ENCODE peak calls at places on chromosomes 12 and 14, in eight cellular contexts. Z, L, W, K, M, F, O and N are unnamed samples. For H3K27me3, the result is how much of the 10 kb centered on the place peaks cover.

GRCh38 chr12:59372971-59373370 is 222.9 kb upstream of the SLC16A7 start:
- DNase-seq in F (no peak), L (peak), M (peak), Z (no peak), O (peak), W (no peak), K (no peak), N (no peak)

GRCh38 chr12:111248221-111248620 is 120.7 kb downstream of the PHETA1 start:
- DNase-seq in F (no peak), M (no peak), O (peak), K (no peak), L (no peak), Z (no peak), W (no peak), N (no peak)

GRCh38 chr12:55019784-55020183 is at the start of gene NEUROD4:
- DNase-seq in M (peak), O (peak), F (no peak), K (no peak), W (peak), L (peak), Z (no peak), N (no peak)

GRCh38 chr12:127556487-127556886 is 710.5 kb upstream of the TMEM132C start:
- DNase-seq in O (no peak), W (no peak), F (no peak), M (no peak), Z (no peak), K (no peak), L (no peak), N (no peak)

GRCh38 chr12:89370850-89371249 is 18.5 kb upstream of the DUSP6 start:
- DNase-seq in F (no peak), M (peak), W (no peak), Z (no peak), O (peak), K (peak), L (peak), N (no peak)

GRCh38 chr12:32159925-32160324 is 53.3 kb downstream of the BICD1 start:
- DNase-seq in M (no peak), O (no peak), K (no peak), W (no peak), Z (no peak), F (no peak), L (peak), N (no peak)

GRCh38 chr14:69684461-69685183 is 73.2 kb downstream of the SUSD6 start:
- DNase-seq in W (no peak), Z (no peak), M (no peak), K (no peak), F (no peak), L (no peak), O (no peak), N (no peak)

GRCh38 chr12:204261-204678 is 9.7 kb downstream of the SLC6A12 start:
- DNase-seq in F (no peak), W (no peak), M (no peak), L (no peak), K (no peak), O (no peak), Z (no peak), N (no peak)

GRCh38 chr14:92863281-92863680 is 59.7 kb upstream of the CHGA start:
- DNase-seq in M (no peak), F (no peak), O (peak), Z (no peak), W (no peak), K (no peak), L (no peak), N (no peak)

GRCh38 chr12:105803292-105803691 is 335.5 kb downstream of the NUAK1 start:
- DNase-seq in Z (no peak), W (no peak), L (no peak), K (no peak), O (peak), F (no peak), M (no peak), N (no peak)

GRCh38 chr14:22896351-22896750 is 13.3 kb downstream of the REM2 start:
- DNase-seq in M (no peak), L (no peak), W (no peak), F (no peak), Z (no peak), K (no peak), O (no peak), N (no peak)

GRCh38 chr14:56153271-56153670 is 35.1 kb downstream of the PELI2 start:
- DNase-seq in Z (no peak), L (peak), W (no peak), K (no peak), F (no peak), M (no peak), O (no peak), N (no peak)

GRCh38 chr12:73413974-73414373 is 1123.7 kb upstream of the ATXN7L3B start:
- DNase-seq in F (no peak), O (no peak), W (no peak), Z (no peak), K (no peak), L (no peak), M (no peak), N (no peak)

GRCh38 chr14:22502007-22502406 is 87.0 kb downstream of the DAD1 start:
- DNase-seq in K (no peak), M (peak), Z (no peak), F (no peak), L (no peak), O (peak), W (peak), N (no peak)

GRCh38 chr14:65414961-65415589 is 2.5 kb downstream of the FUT8 start:
- DNase-seq in F (no peak), W (no peak), Z (no peak), M (no peak), L (peak), O (peak), K (peak), N (no peak)

GRCh38 chr14:36647827-36648753 is 13.6 kb upstream of the PAX9 start:
- DNase-seq in W (no peak), L (peak), M (no peak), O (peak), Z (no peak), F (no peak), K (no peak), N (no peak)

GRCh38 chr14:77520626-77521025 is 22.0 kb upstream of the ISM2 start:
- DNase-seq in K (no peak), W (no peak), O (no peak), F (no peak), Z (no peak), M (no peak), L (no peak), N (no peak)

GRCh38 chr12:117968084-117968789 is 553 bp downstream of the KSR2 start:
- DNase-seq in Z (no peak), M (no peak), L (no peak), O (no peak), K (no peak), W (no peak), F (no peak), N (no peak)

GRCh38 chr12:129716825-129717224 is 187.0 kb downstream of the TMEM132D start:
- DNase-seq in Z (no peak), F (no peak), M (no peak), K (no peak), O (no peak), W (no peak), L (no peak), N (no peak)

GRCh38 chr14:64388533-64389243 is 535 bp downstream of the MTHFD1 start:
- DNase-seq in O (peak), K (no peak), W (peak), M (no peak), L (peak), Z (no peak), F (no peak), N (no peak)

GRCh38 chr14:105368032-105368417 is 30.3 kb upstream of the TEX22 start:
- DNase-seq in O (no peak), W (no peak), M (no peak), K (no peak), L (no peak), Z (no peak), F (no peak), N (no peak)

GRCh38 chr14:77641534-77642341 is 25.3 kb upstream of the SPTLC2 start:
- DNase-seq in O (peak), L (peak), W (peak), K (no peak), Z (peak), F (peak), M (no peak), N (peak)

GRCh38 chr14:64732066-64732465 is 27.8 kb downstream of the PLEKHG3 start:
- DNase-seq in Z (no peak), L (no peak), W (peak), O (no peak), M (no peak), F (no peak), K (no peak), N (no peak)

GRCh38 chr14:24903337-24903736 is 146.6 kb downstream of the STXBP6 start:
- DNase-seq in W (no peak), O (peak), F (no peak), Z (no peak), L (peak), K (no peak), M (no peak), N (no peak)

GRCh38 chr12:33427071-33427470 is 12.5 kb downstream of the SYT10 start:
- DNase-seq in F (no peak), O (peak), W (no peak), M (no peak), K (no peak), Z (no peak), L (no peak), N (no peak)

GRCh38 chr14:70281938-70282337 is 77.5 kb downstream of the COX16 start:
- DNase-seq in Z (no peak), O (no peak), M (no peak), W (no peak), L (no peak), F (no peak), K (no peak), N (no peak)

GRCh38 chr14:105899071-105899641 is 372.8 kb downstream of the TMEM121 start:
- DNase-seq in L (no peak), O (no peak), Z (no peak), K (no peak), M (no peak), W (no peak), F (no peak), N (no peak)

GRCh38 chr14:32821989-32822653 is 116.6 kb upstream of the NPAS3 start:
- DNase-seq in O (peak), Z (no peak), W (no peak), F (no peak), M (no peak), K (no peak), L (peak), N (no peak)

GRCh38 chr14:104872469-104873341 is 7.6 kb downstream of the CEP170B start:
- DNase-seq in Z (no peak), M (no peak), F (no peak), W (peak), O (no peak), K (no peak), L (peak), N (no peak)

GRCh38 chr14:101791919-101792572 is 30.5 kb downstream of the PPP2R5C start:
- DNase-seq in F (no peak), L (peak), Z (no peak), O (peak), M (no peak), W (no peak), K (peak), N (no peak)

GRCh38 chr14:22012452-22012851 is 338.8 kb upstream of the OR4E1 start:
- DNase-seq in Z (no peak), L (no peak), K (no peak), F (no peak), M (no peak), O (no peak), W (no peak), N (no peak)

GRCh38 chr12:69534389-69534822 is 50.9 kb upstream of the CCT2 start:
- DNase-seq in Z (no peak), O (peak), F (peak), K (no peak), M (no peak), L (peak), W (no peak), N (no peak)

GRCh38 chr12:48925218-48925871 is at the start of gene FKBP11:
- DNase-seq in K (peak), O (no peak), F (peak), M (peak), W (peak), Z (peak), L (peak), N (peak)

GRCh38 chr12:59595097-59595496 is 732 bp upstream of the SLC16A7 start:
- DNase-seq in W (no peak), K (no peak), L (no peak), O (no peak), Z (no peak), M (no peak), F (no peak), N (no peak)

GRCh38 chr12:107079172-107080011 is 14.0 kb downstream of the CRY1 start:
- DNase-seq in W (no peak), O (peak), F (no peak), L (peak), Z (no peak), K (no peak), M (no peak), N (no peak)

GRCh38 chr12:132560831-132561783 is 49.3 kb downstream of the LRCOL1 start:
- DNase-seq in K (peak), O (peak), L (peak), F (no peak), Z (no peak), M (peak), W (peak), N (peak)

DNA sequence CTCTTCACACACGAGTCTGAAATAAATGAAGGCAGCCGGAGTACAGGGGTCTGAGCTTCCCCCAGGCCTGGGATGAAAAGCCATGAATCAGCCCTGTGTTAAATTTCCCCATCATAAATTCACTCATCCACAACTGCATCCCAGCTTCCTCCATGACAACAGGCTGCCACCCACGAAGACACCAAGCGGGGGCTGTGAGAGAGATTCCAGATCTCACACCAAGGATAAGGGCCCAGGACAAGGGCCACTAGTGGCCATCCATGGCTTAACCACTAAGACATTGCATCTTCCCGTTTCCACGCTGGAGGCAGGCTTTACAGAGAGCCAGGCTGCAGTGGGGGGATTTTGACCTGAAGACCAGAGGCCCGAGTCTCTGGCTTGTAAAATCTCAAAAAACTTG is 94.0 kb upstream of the NCOR2 start:
- DNase-seq in O (no peak), L (no peak), W (no peak), K (no peak), M (peak), Z (no peak), F (no peak), N (no peak)
- TF ChIP-seq CTCF in O (peak), L (no peak), W (no peak), K (no peak), M (peak), Z (peak), F (no peak), N (no peak)

DNA sequence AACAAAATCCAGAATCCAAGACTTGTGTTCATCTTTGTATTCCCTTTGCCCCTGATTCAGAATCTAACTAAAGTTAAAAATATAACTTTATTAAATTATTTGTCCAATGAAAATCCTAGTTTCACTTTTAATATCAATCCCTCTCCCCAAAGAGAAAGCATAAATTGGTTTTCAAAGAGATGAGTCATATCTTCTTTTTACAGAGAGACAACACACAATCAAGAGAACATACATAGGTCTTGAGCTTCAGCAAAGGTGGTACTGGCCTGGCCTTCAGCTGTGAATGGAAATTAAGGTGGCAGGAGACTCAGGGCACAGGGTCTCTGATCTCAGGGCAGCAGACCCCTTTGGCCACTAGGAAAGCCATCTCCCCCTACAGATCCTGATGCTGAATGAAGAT is 4.3 kb upstream of the ASCL1 start:
- DNase-seq in O (no peak), W (no peak), F (no peak), Z (no peak), K (no peak), L (no peak), M (no peak), N (no peak)
- H3K27me3 ChIP-seq in O (half or more), W (half or more), F (under half), Z (half or more), K (under half), L (under half), M (under half), N (half or more)

GRCh38 chr14:96987771-96988170 is 190.6 kb downstream of the VRK1 start:
- DNase-seq in W (no peak), Z (no peak), F (no peak), L (no peak), O (no peak), M (no peak), K (no peak), N (no peak)
- H3K27ac ChIP-seq in W (no peak), Z (no peak), F (no peak), L (no peak), O (no peak), M (no peak), K (no peak), N (no peak)

DNA sequence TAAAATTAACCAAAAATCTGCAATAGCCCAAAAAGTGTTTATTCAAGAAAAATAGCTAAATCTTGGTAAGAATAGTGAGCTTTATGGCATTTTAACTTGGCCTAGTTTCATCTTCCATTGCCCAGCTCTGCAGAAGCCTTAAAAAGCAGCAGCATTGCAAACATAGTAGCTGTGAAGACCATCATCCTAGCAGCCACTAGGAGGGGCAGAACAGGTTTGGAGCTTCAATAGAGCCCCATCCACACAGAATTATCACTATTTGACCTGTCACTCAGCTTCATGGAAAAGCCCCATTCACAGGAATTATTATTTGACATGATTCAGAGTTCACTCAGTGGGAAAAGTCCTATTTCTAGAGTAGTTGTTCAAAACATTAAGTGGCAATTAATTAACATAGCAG is 7.3 kb downstream of the CLEC14A start:
- DNase-seq in W (no peak), Z (no peak), O (peak), L (no peak), K (no peak), F (no peak), M (no peak), N (no peak)
- TF ChIP-seq CTCF in W (peak), Z (no peak), O (peak), L (peak), K (no peak), F (no peak), M (peak), N (no peak)

GRCh38 chr12:1832801-1833595 is 12.6 kb downstream of the LRTM2 start:
- DNase-seq in W (no peak), M (no peak), O (no peak), Z (no peak), F (no peak), K (no peak), L (no peak), N (no peak)

GRCh38 chr12:1836241-1836803 is 16.0 kb downstream of the LRTM2 start:
- DNase-seq in K (no peak), L (no peak), M (no peak), F (no peak), Z (no peak), W (no peak), O (no peak), N (no peak)

GRCh38 chr12:1833596-1834028 is 13.2 kb downstream of the LRTM2 start:
- DNase-seq in W (no peak), L (no peak), K (no peak), M (no peak), O (no peak), Z (no peak), F (no peak), N (no peak)

GRCh38 chr12:1835178-1836131 is 15.1 kb downstream of the LRTM2 start:
- DNase-seq in W (no peak), F (no peak), K (no peak), M (no peak), Z (no peak), L (no peak), O (no peak), N (no peak)

DNA sequence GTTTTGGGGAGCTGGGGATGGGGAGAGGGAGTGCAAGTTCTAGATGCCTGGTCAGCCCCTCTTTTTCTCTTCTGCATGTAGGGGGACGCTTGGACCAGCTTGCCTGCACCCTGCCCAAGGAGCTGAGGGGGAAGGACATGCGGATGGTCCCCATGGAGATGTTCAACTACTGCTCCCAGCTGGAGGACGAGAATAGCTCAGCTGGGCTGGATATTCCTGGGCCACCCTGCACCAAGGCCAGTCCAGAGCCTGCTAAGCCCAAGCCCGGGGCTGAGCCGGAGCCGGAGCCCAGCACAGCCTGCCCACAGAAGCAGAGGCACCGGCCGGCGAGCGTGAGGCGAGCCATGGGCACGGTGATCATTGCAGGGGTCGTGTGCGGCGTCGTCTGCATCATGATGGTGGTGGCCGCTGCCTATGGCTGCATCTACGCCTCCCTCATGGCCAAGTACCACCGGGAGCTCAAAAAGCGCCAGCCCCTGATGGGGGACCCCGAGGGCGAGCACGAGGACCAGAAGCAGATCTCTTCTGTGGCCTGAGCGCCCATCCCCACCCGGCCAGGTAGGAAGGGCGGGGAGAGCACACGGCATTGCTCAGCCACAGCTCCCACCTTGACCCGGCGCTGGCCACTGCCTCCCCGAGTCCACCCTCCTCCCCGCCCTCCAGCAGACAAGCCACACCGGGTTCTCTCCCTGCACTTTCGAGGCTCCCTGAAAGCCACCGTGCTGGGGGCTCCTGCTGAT is 14.0 kb downstream of the LRTM2 start:
- DNase-seq in F (no peak), W (no peak), L (no peak), K (no peak), O (no peak), Z (no peak), M (no peak), N (no peak)
- H3K27me3 ChIP-seq in F (under half), W (half or more), L (under half), K (under half), O (under half), Z (under half), M (under half), N (under half)

GRCh38 chr14:74935340-74935640 is 12.2 kb upstream of the RPS6KL1 start:
- DNase-seq in F (no peak), O (no peak), W (peak), L (no peak), K (no peak), M (no peak), Z (no peak), N (no peak)

GRCh38 chr14:74933925-74934435 is 10.9 kb upstream of the RPS6KL1 start:
- DNase-seq in O (no peak), L (no peak), F (no peak), K (no peak), W (no peak), Z (no peak), M (no peak), N (no peak)

GRCh38 chr14:74932401-74932901 is 9.4 kb upstream of the RPS6KL1 start:
- DNase-seq in O (peak), L (no peak), F (no peak), M (no peak), K (no peak), W (no peak), Z (no peak), N (no peak)

GRCh38 chr14:74936151-74936550 is 13.1 kb upstream of the RPS6KL1 start:
- DNase-seq in K (no peak), Z (no peak), L (no peak), O (no peak), M (no peak), F (no peak), W (no peak), N (no peak)

GRCh38 chr14:74934476-74935339 is 11.6 kb upstream of the RPS6KL1 start:
- DNase-seq in Z (no peak), F (no peak), M (peak), L (no peak), W (peak), K (no peak), O (no peak), N (no peak)
- H3K27ac ChIP-seq in Z (no peak), F (no peak), M (peak), L (peak), W (peak), K (no peak), O (no peak), N (no peak)